ENCODE peak calls at places on chromosomes 3 and 15, in nine cellular contexts. T is Panc1; V is IMR-90; P is testis; F is glutamatergic neuron; N is CD4-positive, alpha-beta T cell; I is CD8-positive, alpha-beta T cell; E is AG04449; Z is fibroblast of the aortic adventitia. Y is an unnamed sample.

GRCh38 chr3:123941150-123941941 is 19.7 kb downstream of the CCDC14 start:
- DNase-seq in T (no peak), I (no peak), N (no peak), E (no peak), P (no peak), F (no peak), Z (peak; percentile 46), V (no peak), Y (no peak)

GRCh38 chr15:65033659-65034269 is 4.3 kb upstream of the MTFMT start:
- DNase-seq in I (no peak), E (no peak), V (peak; percentile 66), P (no peak), F (no peak), T (no peak), Z (peak; percentile 73), N (no peak), Y (no peak)

GRCh38 chr3:102460579-102460978 is 25.8 kb downstream of the ZPLD1 start:
- DNase-seq in P (no peak), I (no peak), E (no peak), T (no peak), V (peak; percentile 3), F (no peak), Z (no peak), N (no peak), Y (no peak)

GRCh38 chr3:150177673-150178378 is 207.1 kb upstream of the PFN2 start:
- DNase-seq in T (no peak), I (no peak), E (peak; percentile 33), Z (peak; percentile 59), F (no peak), V (peak; percentile 84), P (no peak), N (no peak), Y (no peak)

GRCh38 chr15:26129852-26130251 is 266.7 kb upstream of the ATP10A start:
- DNase-seq in I (no peak), E (no peak), P (no peak), Z (no peak), F (no peak), N (no peak), V (no peak), T (no peak), Y (no peak)

GRCh38 chr3:88809993-88810392 is 297.4 kb upstream of the EPHA3 start:
- DNase-seq in E (peak; percentile 21), V (peak; percentile 35), T (no peak), N (no peak), F (no peak), Z (peak; percentile 13), I (no peak), P (no peak), Y (no peak)

GRCh38 chr3:159818997-159819500 is 169.6 kb upstream of the IL12A start:
- DNase-seq in E (no peak), Z (no peak), I (no peak), T (no peak), V (no peak), F (no peak), N (no peak), P (no peak), Y (no peak)

GRCh38 chr15:71366926-71367325 is 251.7 kb downstream of the THSD4 start:
- DNase-seq in T (no peak), V (peak; percentile 32), I (no peak), P (no peak), N (no peak), E (no peak), F (no peak), Z (peak; percentile 40), Y (no peak)

GRCh38 chr15:93035092-93035915 is 53.7 kb downstream of the RGMA start:
- DNase-seq in T (no peak), V (no peak), E (no peak), F (no peak), N (no peak), I (no peak), Z (no peak), P (no peak), Y (no peak)

GRCh38 chr15:34456658-34457057 is 19.1 kb upstream of the GOLGA8A start:
- DNase-seq in T (no peak), F (no peak), Z (no peak), E (no peak), P (no peak), V (no peak), N (no peak), I (no peak), Y (no peak)

GRCh38 chr3:125515421-125515820 is 4.6 kb downstream of the SNX4 start:
- DNase-seq in F (no peak), N (no peak), I (no peak), Z (no peak), T (no peak), P (no peak), E (no peak), V (no peak), Y (no peak)

GRCh38 chr3:17979248-17979647 is 236.8 kb upstream of the TBC1D5 start:
- DNase-seq in P (no peak), Z (peak; percentile 5), E (no peak), F (no peak), I (no peak), N (no peak), V (no peak), T (no peak), Y (no peak)

GRCh38 chr15:50549326-50549725 is 2.9 kb upstream of the USP50 start:
- DNase-seq in F (no peak), P (no peak), N (no peak), I (no peak), V (no peak), E (no peak), T (no peak), Z (no peak), Y (no peak)

GRCh38 chr3:158103131-158103955 is 2.9 kb downstream of the SHOX2 start:
- DNase-seq in T (no peak), N (no peak), Z (no peak), P (peak; percentile 35), V (no peak), F (peak; percentile 43), I (no peak), E (no peak), Y (peak; percentile 23)

GRCh38 chr3:44886561-44886960 is 12.2 kb downstream of the TGM4 start:
- DNase-seq in N (no peak), V (no peak), T (peak; percentile 73), E (no peak), I (no peak), Z (no peak), P (no peak), F (no peak), Y (no peak)

GRCh38 chr3:53822331-53822741 is 23.9 kb downstream of the CHDH start:
- DNase-seq in V (no peak), F (peak; percentile 9), N (no peak), E (no peak), I (no peak), P (peak; percentile 8), Z (no peak), T (no peak), Y (no peak)

GRCh38 chr3:44509393-44509921 is 32.0 kb upstream of the ZNF445 start:
- DNase-seq in T (no peak), E (no peak), N (no peak), F (no peak), Z (peak; percentile 10), P (peak; percentile 51), I (no peak), V (no peak), Y (no peak)

GRCh38 chr3:59654120-59654952 is 604.5 kb upstream of the CFAP20DC start:
- DNase-seq in T (no peak), F (no peak), V (peak; percentile 11), Z (peak; percentile 33), I (no peak), E (no peak), P (peak; percentile 43), N (no peak), Y (no peak)

GRCh38 chr3:194279106-194279505 is 72.0 kb downstream of the CPN2 start:
- DNase-seq in I (no peak), N (no peak), E (no peak), P (no peak), F (peak; percentile 4), V (no peak), Z (no peak), T (no peak), Y (no peak)

GRCh38 chr3:87069963-87070362 is 79.0 kb upstream of the VGLL3 start:
- DNase-seq in N (no peak), T (no peak), I (no peak), P (no peak), Z (no peak), V (no peak), E (no peak), F (no peak), Y (no peak)
- TF ChIP-seq CTCF in N (no peak), T (no peak), I (no peak), P (no peak), Z (no peak), V (no peak), E (no peak), F (no peak), Y (no peak)

DNA sequence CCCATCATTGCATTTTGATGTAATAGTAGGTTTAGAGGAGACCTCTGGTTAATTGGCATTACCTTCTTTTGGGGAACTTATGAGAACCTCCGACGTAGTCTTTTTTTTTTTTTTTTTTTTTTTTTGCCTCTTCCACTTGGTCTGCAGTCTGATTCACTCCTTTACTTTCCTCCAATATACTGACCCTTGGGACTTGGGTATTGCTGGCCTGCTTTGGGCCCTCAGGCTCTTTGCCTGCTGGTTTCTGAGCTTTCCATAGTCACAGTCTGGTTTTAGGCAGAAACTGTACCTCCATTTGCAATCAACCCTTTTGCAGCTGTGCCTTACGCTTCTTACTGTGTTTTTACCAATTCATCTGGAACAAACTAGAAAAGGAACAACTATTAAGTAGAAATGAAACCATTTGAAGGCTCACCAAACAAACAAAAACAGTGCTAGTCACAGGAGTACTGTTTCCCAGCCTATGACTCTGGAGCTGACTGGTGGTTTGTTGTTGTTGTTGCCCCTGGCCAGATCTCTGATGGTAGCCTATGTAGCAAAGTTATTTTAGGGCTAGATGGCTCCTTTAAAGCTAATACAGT is 272.8 kb downstream of the BBX start:
- DNase-seq in I (no peak), P (no peak), F (no peak), T (no peak), Z (peak; percentile 25), E (no peak), N (no peak), V (no peak), Y (no peak)
- TF ChIP-seq CTCF in I (no peak), P (no peak), F (no peak), T (no peak), Z (no peak), E (no peak), N (no peak), V (no peak), Y (no peak)

GRCh38 chr15:69533504-69533903 is 80.9 kb downstream of the RPLP1 start:
- DNase-seq in E (no peak), P (no peak), T (no peak), F (no peak), V (no peak), N (no peak), Z (no peak), I (no peak), Y (no peak)
- TF ChIP-seq CTCF in E (no peak), P (no peak), T (no peak), F (no peak), V (no peak), N (no peak), Z (no peak), I (no peak), Y (no peak)

DNA sequence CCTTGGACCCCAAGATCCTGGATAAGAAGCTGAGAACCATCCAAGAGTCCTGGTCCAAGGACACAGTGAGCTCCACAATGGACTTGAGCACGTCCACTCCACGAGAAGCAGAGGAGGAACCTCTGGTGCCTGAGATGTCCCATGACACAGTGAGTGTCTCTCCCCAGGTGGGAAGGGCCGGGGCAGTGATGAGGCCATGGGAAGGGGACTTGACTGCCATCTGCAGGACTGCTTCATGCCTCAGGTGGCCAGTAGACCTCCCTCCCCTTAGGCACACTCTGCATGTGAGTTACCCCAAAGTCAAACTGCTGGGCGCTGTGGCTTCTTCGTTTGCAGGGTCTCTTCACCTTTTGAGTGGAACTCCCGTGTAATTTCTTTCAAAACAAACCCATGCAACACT is 59.7 kb downstream of the CCDC33 start:
- DNase-seq in V (no peak), T (no peak), I (no peak), N (no peak), E (no peak), Z (no peak), F (no peak), P (no peak), Y (no peak)
- TF ChIP-seq CTCF in V (no peak), T (no peak), I (no peak), N (no peak), E (no peak), Z (no peak), F (no peak), P (no peak), Y (no peak)